ENCODE peak calls at places on chromosomes 13 and 19, in six cellular contexts. V is heart left ventricle, T is uterus, O is psoas muscle, I is SK-N-SH, G is neural progenitor cell. N is an unnamed sample.

GRCh38 chr13:48542581-48543341 is 9.9 kb upstream of the RCBTB2 start:
- DNase-seq in T (peak), G (peak), I (no peak), O (peak), V (peak), N (no peak)

GRCh38 chr19:8965887-8966286 is 44.3 kb downstream of the MUC16 start:
- DNase-seq in V (no peak), I (no peak), G (no peak), T (no peak), O (no peak), N (no peak)

GRCh38 chr13:31653730-31654129 is 85.6 kb upstream of the RXFP2 start:
- DNase-seq in I (peak), V (no peak), G (no peak), T (no peak), O (no peak), N (no peak)

GRCh38 chr19:4586691-4587090 is 27.2 kb upstream of the SEMA6B start:
- DNase-seq in G (no peak), V (no peak), I (no peak), O (no peak), T (no peak), N (no peak)

GRCh38 chr13:42781362-42781761 is at the start of gene FAM216B:
- DNase-seq in G (no peak), I (no peak), T (no peak), V (no peak), O (no peak), N (no peak)

GRCh38 chr19:44512326-44513298 is 12.3 kb upstream of the ZNF180 start:
- DNase-seq in I (peak), V (no peak), O (no peak), G (peak), T (no peak), N (no peak)

GRCh38 chr19:19647037-19647835 is 3.8 kb upstream of the GMIP start:
- DNase-seq in T (peak), I (no peak), G (no peak), V (no peak), O (no peak), N (no peak)

GRCh38 chr13:93227280-93227905 is 786 bp downstream of the GPC6 start:
- DNase-seq in G (peak), O (peak), T (no peak), V (no peak), I (peak), N (no peak)

GRCh38 chr19:8090932-8091331 is 38.4 kb downstream of the CCL25 start:
- DNase-seq in I (no peak), T (no peak), G (no peak), O (no peak), V (no peak), N (no peak)

GRCh38 chr13:95660981-95661581 is 15.9 kb upstream of the DNAJC3 start:
- DNase-seq in V (no peak), G (peak), O (no peak), T (no peak), I (peak), N (no peak)

GRCh38 chr13:93956416-93956815 is 523.1 kb downstream of the DCT start:
- DNase-seq in T (no peak), I (no peak), O (no peak), V (no peak), G (no peak), N (no peak)

DNA sequence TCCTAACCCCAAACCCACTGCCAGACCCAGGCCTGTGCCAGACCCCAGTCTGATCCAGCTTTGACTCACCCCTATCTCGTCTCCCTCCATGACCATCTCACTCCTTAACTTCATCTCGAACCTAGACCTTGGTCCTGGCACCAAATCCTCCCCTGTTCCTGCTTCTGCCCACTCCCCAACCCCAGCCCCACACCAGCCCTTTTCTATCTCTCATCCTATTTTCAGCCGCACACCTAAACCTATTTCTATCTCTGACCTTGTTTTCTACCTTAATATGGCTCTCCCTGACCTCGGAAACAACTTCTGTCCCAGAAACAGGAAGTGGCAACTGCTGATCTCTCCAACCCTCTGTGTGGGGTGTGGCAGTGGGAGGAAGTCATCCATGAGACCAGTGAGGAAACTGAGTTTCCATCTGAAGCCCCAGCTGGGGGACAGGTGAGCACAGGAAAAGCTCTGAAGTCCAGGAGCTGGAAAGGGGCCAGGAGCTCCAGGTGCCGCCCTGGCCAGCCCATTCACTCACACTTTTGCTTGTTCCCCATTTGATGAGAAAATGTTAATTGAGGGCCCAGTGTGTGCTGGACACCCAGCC is 13.7 kb downstream of the PTH2 start:
- DNase-seq in O (no peak), T (no peak), G (no peak), V (no peak), I (no peak), N (no peak)
- H3K27ac ChIP-seq in O (no peak), T (no peak), G (no peak), V (no peak), I (no peak), N (no peak)

GRCh38 chr13:27283906-27284523 is 13.4 kb downstream of the RASL11A start:
- DNase-seq in T (no peak), V (no peak), G (no peak), O (no peak), I (peak), N (no peak)
- H3K27ac ChIP-seq in T (no peak), V (no peak), G (no peak), O (no peak), I (no peak), N (no peak)

GRCh38 chr19:6219147-6219525 is 60.6 kb downstream of the MLLT1 start:
- DNase-seq in V (no peak), T (no peak), G (no peak), O (no peak), I (no peak), N (no peak)
- H3K27ac ChIP-seq in V (no peak), T (peak), G (no peak), O (peak), I (peak), N (peak)

DNA sequence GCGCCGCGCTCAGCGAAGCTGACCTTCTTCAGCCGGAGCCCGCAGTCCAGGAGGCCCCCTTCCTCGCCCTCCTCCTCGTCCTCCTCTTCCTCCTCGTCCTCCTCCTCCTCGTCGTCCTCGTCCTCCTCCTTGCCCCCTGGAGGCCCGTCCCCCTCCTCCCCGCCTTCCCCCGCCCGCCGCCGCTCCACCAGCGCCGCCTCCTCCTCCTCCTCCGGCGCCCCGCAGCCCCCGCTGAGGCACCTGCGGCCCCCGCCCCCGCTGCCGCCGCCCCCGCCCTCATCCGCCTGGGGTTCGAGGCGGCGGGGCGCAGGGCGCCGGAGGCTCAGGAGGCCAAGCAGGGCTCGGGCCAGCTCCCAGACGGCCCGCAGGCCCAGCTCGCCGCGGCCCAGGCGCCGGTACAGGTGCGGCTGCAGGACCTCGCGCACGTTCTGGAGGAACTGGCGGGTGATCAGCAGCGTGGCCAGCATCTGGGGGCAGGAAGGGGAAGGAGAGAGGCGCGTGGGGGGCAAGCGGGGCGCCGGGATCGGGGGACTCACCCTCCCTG is 6.1 kb downstream of the ANO8 start:
- DNase-seq in I (no peak), T (no peak), O (no peak), V (no peak), G (peak), N (no peak)
- H3K27ac ChIP-seq in I (no peak), T (no peak), O (no peak), V (no peak), G (no peak), N (no peak)

GRCh38 chr13:99075268-99076191 is 97.7 kb upstream of the DOCK9 start:
- DNase-seq in O (no peak), T (no peak), G (no peak), I (no peak), V (no peak), N (no peak)
- H3K27ac ChIP-seq in O (no peak), T (no peak), G (no peak), I (no peak), V (no peak), N (no peak)

GRCh38 chr13:32883501-32883900 is 132.7 kb upstream of the KL start:
- DNase-seq in G (no peak), T (peak), V (no peak), O (no peak), I (peak), N (no peak)

GRCh38 chr13:32893176-32893575 is 123.0 kb upstream of the KL start:
- DNase-seq in G (no peak), V (no peak), O (no peak), T (no peak), I (no peak), N (no peak)

GRCh38 chr13:32881792-32882175 is 134.4 kb upstream of the KL start:
- DNase-seq in O (no peak), V (no peak), G (no peak), I (no peak), T (no peak), N (no peak)

GRCh38 chr13:32889986-32890565 is 126.1 kb upstream of the KL start:
- DNase-seq in O (no peak), T (no peak), I (no peak), G (no peak), V (no peak), N (no peak)

DNA sequence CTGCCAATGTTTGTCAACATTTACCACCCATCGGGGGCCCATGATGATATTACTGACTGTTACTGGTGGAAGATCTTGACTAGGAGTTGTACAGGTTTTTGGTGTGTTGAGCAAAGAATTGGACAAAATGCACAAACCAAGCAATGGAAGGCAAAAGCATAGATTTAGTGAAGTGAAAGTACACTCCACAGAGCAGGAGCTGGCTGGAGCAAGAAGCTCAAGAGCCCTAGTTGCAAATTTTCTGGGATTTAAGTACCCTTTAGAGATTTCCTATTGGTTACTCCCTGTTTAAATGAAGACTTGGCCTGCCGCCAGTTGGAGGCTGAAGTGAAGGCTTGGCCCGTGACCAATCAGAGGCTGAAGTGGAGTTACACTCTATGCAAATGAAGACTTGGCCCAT is 128.6 kb upstream of the KL start:
- DNase-seq in G (no peak), I (no peak), V (no peak), T (no peak), O (no peak), N (no peak)
- H3K27ac ChIP-seq in G (no peak), I (no peak), V (no peak), T (no peak), O (no peak), N (no peak)

N was measured in lung.